ENCODE peak calls at places on chromosomes 1 and 21, in five cellular contexts. One of them, this sample, is unnamed.

GRCh38 chr1:244137725-244138124 is 86.6 kb downstream of the ZBTB18 start:
- DNase-seq in non-pigmented ciliary epithelial cell: no peak
- DNase-seq in occipital lobe: no peak
- DNase-seq in effector CD8-positive, alpha-beta T cell: no peak
- DNase-seq in stimulated activated CD4-positive, alpha-beta T cell treated with anti-CD3 and anti-CD28 coated beads, Interleukin-2, amount 100 ng/mL, for 48 hours: no peak
- DNase-seq in this sample: no peak

GRCh38 chr1:160167580-160167979 is 16.2 kb downstream of the ATP1A4 start:
- DNase-seq in non-pigmented ciliary epithelial cell: no peak
- DNase-seq in effector CD8-positive, alpha-beta T cell: no peak
- DNase-seq in occipital lobe: no peak
- DNase-seq in stimulated activated CD4-positive, alpha-beta T cell treated with anti-CD3 and anti-CD28 coated beads, Interleukin-2, amount 100 ng/mL, for 48 hours: no peak
- DNase-seq in this sample: no peak

GRCh38 chr1:34777519-34778321 is 3.3 kb upstream of the GJB3 start:
- DNase-seq in stimulated activated CD4-positive, alpha-beta T cell treated with anti-CD3 and anti-CD28 coated beads, Interleukin-2, amount 100 ng/mL, for 48 hours: no peak
- DNase-seq in effector CD8-positive, alpha-beta T cell: no peak
- DNase-seq in occipital lobe: no peak
- DNase-seq in non-pigmented ciliary epithelial cell: no peak
- DNase-seq in this sample: no peak

GRCh38 chr1:56286956-56287355 is 292.4 kb downstream of the PLPP3 start:
- DNase-seq in occipital lobe: no peak
- DNase-seq in effector CD8-positive, alpha-beta T cell: no peak
- DNase-seq in non-pigmented ciliary epithelial cell: no peak
- DNase-seq in stimulated activated CD4-positive, alpha-beta T cell treated with anti-CD3 and anti-CD28 coated beads, Interleukin-2, amount 100 ng/mL, for 48 hours: no peak
- DNase-seq in this sample: no peak

GRCh38 chr1:21932127-21932526 is 5.0 kb downstream of the HSPG2 start:
- DNase-seq in occipital lobe: no peak
- DNase-seq in stimulated activated CD4-positive, alpha-beta T cell treated with anti-CD3 and anti-CD28 coated beads, Interleukin-2, amount 100 ng/mL, for 48 hours: no peak
- DNase-seq in non-pigmented ciliary epithelial cell: no peak
- DNase-seq in effector CD8-positive, alpha-beta T cell: no peak
- DNase-seq in this sample: no peak

GRCh38 chr1:225527575-225527974 is 99.7 kb upstream of the LBR start:
- DNase-seq in occipital lobe: no peak
- DNase-seq in non-pigmented ciliary epithelial cell: no peak
- DNase-seq in effector CD8-positive, alpha-beta T cell: no peak
- DNase-seq in stimulated activated CD4-positive, alpha-beta T cell treated with anti-CD3 and anti-CD28 coated beads, Interleukin-2, amount 100 ng/mL, for 48 hours: no peak
- DNase-seq in this sample: no peak

GRCh38 chr1:155125511-155125945 is 2.1 kb upstream of the EFNA1 start:
- DNase-seq in occipital lobe: no peak
- DNase-seq in non-pigmented ciliary epithelial cell: no peak
- DNase-seq in stimulated activated CD4-positive, alpha-beta T cell treated with anti-CD3 and anti-CD28 coated beads, Interleukin-2, amount 100 ng/mL, for 48 hours: no peak
- DNase-seq in effector CD8-positive, alpha-beta T cell: no peak
- DNase-seq in this sample: no peak

GRCh38 chr1:37685722-37686121 is 6.6 kb upstream of the CDCA8 start:
- DNase-seq in stimulated activated CD4-positive, alpha-beta T cell treated with anti-CD3 and anti-CD28 coated beads, Interleukin-2, amount 100 ng/mL, for 48 hours: no peak
- DNase-seq in effector CD8-positive, alpha-beta T cell: no peak
- DNase-seq in occipital lobe: no peak
- DNase-seq in non-pigmented ciliary epithelial cell: no peak
- DNase-seq in this sample: no peak

GRCh38 chr1:71273326-71273725 is 192.5 kb upstream of the ZRANB2 start:
- DNase-seq in effector CD8-positive, alpha-beta T cell: no peak
- DNase-seq in stimulated activated CD4-positive, alpha-beta T cell treated with anti-CD3 and anti-CD28 coated beads, Interleukin-2, amount 100 ng/mL, for 48 hours: no peak
- DNase-seq in non-pigmented ciliary epithelial cell: no peak
- DNase-seq in occipital lobe: no peak
- DNase-seq in this sample: no peak

GRCh38 chr1:112901387-112901786 is 54.6 kb downstream of the SLC16A1 start:
- DNase-seq in non-pigmented ciliary epithelial cell: no peak
- DNase-seq in stimulated activated CD4-positive, alpha-beta T cell treated with anti-CD3 and anti-CD28 coated beads, Interleukin-2, amount 100 ng/mL, for 48 hours: no peak
- DNase-seq in effector CD8-positive, alpha-beta T cell: no peak
- DNase-seq in occipital lobe: no peak
- DNase-seq in this sample: no peak

GRCh38 chr1:200883118-200883517 is 10.3 kb downstream of the GPR25 start:
- DNase-seq in occipital lobe: no peak
- DNase-seq in effector CD8-positive, alpha-beta T cell: no peak
- DNase-seq in non-pigmented ciliary epithelial cell: no peak
- DNase-seq in stimulated activated CD4-positive, alpha-beta T cell treated with anti-CD3 and anti-CD28 coated beads, Interleukin-2, amount 100 ng/mL, for 48 hours: no peak
- DNase-seq in this sample: no peak

GRCh38 chr1:179310271-179310670 is 16.7 kb downstream of the SOAT1 start:
- DNase-seq in effector CD8-positive, alpha-beta T cell: no peak
- DNase-seq in non-pigmented ciliary epithelial cell: peak; percentile 59
- DNase-seq in occipital lobe: no peak
- DNase-seq in stimulated activated CD4-positive, alpha-beta T cell treated with anti-CD3 and anti-CD28 coated beads, Interleukin-2, amount 100 ng/mL, for 48 hours: no peak
- DNase-seq in this sample: no peak

GRCh38 chr1:231040800-231041704 is 998 bp upstream of the FAM89A start:
- DNase-seq in stimulated activated CD4-positive, alpha-beta T cell treated with anti-CD3 and anti-CD28 coated beads, Interleukin-2, amount 100 ng/mL, for 48 hours: no peak
- DNase-seq in occipital lobe: no peak
- DNase-seq in effector CD8-positive, alpha-beta T cell: no peak
- DNase-seq in non-pigmented ciliary epithelial cell: no peak
- DNase-seq in this sample: peak; percentile 54

GRCh38 chr1:30716646-30717045 is 6.7 kb downstream of the MATN1 start:
- DNase-seq in effector CD8-positive, alpha-beta T cell: no peak
- DNase-seq in stimulated activated CD4-positive, alpha-beta T cell treated with anti-CD3 and anti-CD28 coated beads, Interleukin-2, amount 100 ng/mL, for 48 hours: no peak
- DNase-seq in occipital lobe: no peak
- DNase-seq in non-pigmented ciliary epithelial cell: no peak
- DNase-seq in this sample: no peak

GRCh38 chr1:177172866-177173265 is 2.1 kb downstream of the BRINP2 start:
- DNase-seq in non-pigmented ciliary epithelial cell: no peak
- DNase-seq in stimulated activated CD4-positive, alpha-beta T cell treated with anti-CD3 and anti-CD28 coated beads, Interleukin-2, amount 100 ng/mL, for 48 hours: no peak
- DNase-seq in effector CD8-positive, alpha-beta T cell: no peak
- DNase-seq in occipital lobe: no peak
- DNase-seq in this sample: no peak

GRCh38 chr21:42377211-42377950 is 11.0 kb upstream of the TFF1 start:
- DNase-seq in occipital lobe: no peak
- DNase-seq in non-pigmented ciliary epithelial cell: no peak
- DNase-seq in effector CD8-positive, alpha-beta T cell: no peak
- DNase-seq in stimulated activated CD4-positive, alpha-beta T cell treated with anti-CD3 and anti-CD28 coated beads, Interleukin-2, amount 100 ng/mL, for 48 hours: no peak
- DNase-seq in this sample: no peak

GRCh38 chr1:244599937-244600350 is 53.0 kb upstream of the DESI2 start:
- DNase-seq in stimulated activated CD4-positive, alpha-beta T cell treated with anti-CD3 and anti-CD28 coated beads, Interleukin-2, amount 100 ng/mL, for 48 hours: peak; percentile 27
- DNase-seq in non-pigmented ciliary epithelial cell: peak; percentile 91
- DNase-seq in occipital lobe: no peak
- DNase-seq in effector CD8-positive, alpha-beta T cell: no peak
- DNase-seq in this sample: no peak

GRCh38 chr21:38506606-38507331 is 8.5 kb upstream of the ERG start:
- DNase-seq in stimulated activated CD4-positive, alpha-beta T cell treated with anti-CD3 and anti-CD28 coated beads, Interleukin-2, amount 100 ng/mL, for 48 hours: no peak
- DNase-seq in non-pigmented ciliary epithelial cell: no peak
- DNase-seq in occipital lobe: no peak
- DNase-seq in effector CD8-positive, alpha-beta T cell: no peak
- DNase-seq in this sample: no peak

GRCh38 chr1:170805957-170806662 is 129.2 kb upstream of the MROH9 start:
- DNase-seq in effector CD8-positive, alpha-beta T cell: no peak
- DNase-seq in non-pigmented ciliary epithelial cell: no peak
- DNase-seq in stimulated activated CD4-positive, alpha-beta T cell treated with anti-CD3 and anti-CD28 coated beads, Interleukin-2, amount 100 ng/mL, for 48 hours: no peak
- DNase-seq in occipital lobe: no peak
- DNase-seq in this sample: no peak

GRCh38 chr1:115031595-115031994 is 2.0 kb downstream of the TSHB start:
- DNase-seq in occipital lobe: no peak
- DNase-seq in non-pigmented ciliary epithelial cell: no peak
- DNase-seq in effector CD8-positive, alpha-beta T cell: no peak
- DNase-seq in stimulated activated CD4-positive, alpha-beta T cell treated with anti-CD3 and anti-CD28 coated beads, Interleukin-2, amount 100 ng/mL, for 48 hours: no peak
- DNase-seq in this sample: no peak

GRCh38 chr1:183277821-183278735 is 92.0 kb downstream of the LAMC2 start:
- DNase-seq in effector CD8-positive, alpha-beta T cell: no peak
- DNase-seq in stimulated activated CD4-positive, alpha-beta T cell treated with anti-CD3 and anti-CD28 coated beads, Interleukin-2, amount 100 ng/mL, for 48 hours: no peak
- DNase-seq in occipital lobe: no peak
- DNase-seq in non-pigmented ciliary epithelial cell: no peak
- DNase-seq in this sample: no peak

GRCh38 chr1:246798606-246799496 is 74.6 kb downstream of the SCCPDH start:
- DNase-seq in effector CD8-positive, alpha-beta T cell: no peak
- DNase-seq in stimulated activated CD4-positive, alpha-beta T cell treated with anti-CD3 and anti-CD28 coated beads, Interleukin-2, amount 100 ng/mL, for 48 hours: no peak
- DNase-seq in occipital lobe: no peak
- DNase-seq in non-pigmented ciliary epithelial cell: no peak
- DNase-seq in this sample: no peak

GRCh38 chr21:35511298-35512162 is 462.4 kb upstream of the RUNX1 start:
- DNase-seq in non-pigmented ciliary epithelial cell: no peak
- DNase-seq in effector CD8-positive, alpha-beta T cell: no peak
- DNase-seq in stimulated activated CD4-positive, alpha-beta T cell treated with anti-CD3 and anti-CD28 coated beads, Interleukin-2, amount 100 ng/mL, for 48 hours: no peak
- DNase-seq in occipital lobe: no peak
- DNase-seq in this sample: no peak

GRCh38 chr1:75611014-75611413 is at the start of gene SLC44A5:
- DNase-seq in stimulated activated CD4-positive, alpha-beta T cell treated with anti-CD3 and anti-CD28 coated beads, Interleukin-2, amount 100 ng/mL, for 48 hours: no peak
- DNase-seq in non-pigmented ciliary epithelial cell: no peak
- DNase-seq in occipital lobe: no peak
- DNase-seq in effector CD8-positive, alpha-beta T cell: no peak
- DNase-seq in this sample: no peak

GRCh38 chr1:46202975-46203737 is at the start of gene LURAP1:
- DNase-seq in effector CD8-positive, alpha-beta T cell: no peak
- DNase-seq in occipital lobe: peak; percentile 73
- DNase-seq in stimulated activated CD4-positive, alpha-beta T cell treated with anti-CD3 and anti-CD28 coated beads, Interleukin-2, amount 100 ng/mL, for 48 hours: no peak
- DNase-seq in non-pigmented ciliary epithelial cell: no peak
- DNase-seq in this sample: peak; percentile 69

GRCh38 chr1:27538793-27539192 is 48.8 kb upstream of the WASF2 start:
- DNase-seq in non-pigmented ciliary epithelial cell: no peak
- DNase-seq in stimulated activated CD4-positive, alpha-beta T cell treated with anti-CD3 and anti-CD28 coated beads, Interleukin-2, amount 100 ng/mL, for 48 hours: no peak
- DNase-seq in effector CD8-positive, alpha-beta T cell: no peak
- DNase-seq in occipital lobe: no peak
- DNase-seq in this sample: no peak

GRCh38 chr1:86687595-86687994 is 16.8 kb upstream of the SH3GLB1 start:
- DNase-seq in stimulated activated CD4-positive, alpha-beta T cell treated with anti-CD3 and anti-CD28 coated beads, Interleukin-2, amount 100 ng/mL, for 48 hours: no peak
- DNase-seq in occipital lobe: no peak
- DNase-seq in non-pigmented ciliary epithelial cell: no peak
- DNase-seq in effector CD8-positive, alpha-beta T cell: no peak
- DNase-seq in this sample: no peak

GRCh38 chr1:150513275-150513885 is 2.2 kb upstream of the FALEC start:
- DNase-seq in non-pigmented ciliary epithelial cell: no peak
- DNase-seq in stimulated activated CD4-positive, alpha-beta T cell treated with anti-CD3 and anti-CD28 coated beads, Interleukin-2, amount 100 ng/mL, for 48 hours: no peak
- DNase-seq in effector CD8-positive, alpha-beta T cell: no peak
- DNase-seq in occipital lobe: no peak
- DNase-seq in this sample: no peak

GRCh38 chr1:1024421-1025415 is 4.8 kb downstream of the AGRN start:
- DNase-seq in stimulated activated CD4-positive, alpha-beta T cell treated with anti-CD3 and anti-CD28 coated beads, Interleukin-2, amount 100 ng/mL, for 48 hours: no peak
- DNase-seq in occipital lobe: no peak
- DNase-seq in non-pigmented ciliary epithelial cell: no peak
- DNase-seq in effector CD8-positive, alpha-beta T cell: no peak
- DNase-seq in this sample: no peak

This sample was measured in psoas muscle.